ENCODE peak calls at places on chromosomes 16 and 17, in seven cellular contexts. G is MCF 10A, S is NCI-H446, X is NCI-H1694 treated with DMSO at 0.1 percent for 48 hours, Z is lung microvascular endothelial cell, O is left ventricle myocardium inferior, R is EL. V is an unnamed sample.

GRCh38 chr16:71230122-71230845 is at the start of gene HYDIN:
- DNase-seq in R (peak; percentile 58), O (no peak), S (peak; percentile 57), X (no peak), G (no peak), Z (peak; percentile 55), V (peak; percentile 58)

GRCh38 chr16:11136600-11136999 is 119.4 kb downstream of the SOCS1 start:
- DNase-seq in R (peak; percentile 83), S (peak; percentile 46), G (peak; percentile 84), Z (peak; percentile 76), O (peak; percentile 60), X (no peak), V (peak; percentile 97)

GRCh38 chr16:68786685-68787418 is 49.8 kb downstream of the CDH1 start:
- DNase-seq in R (peak; percentile 16), G (peak; percentile 63), O (no peak), S (no peak), Z (no peak), X (peak; percentile 25), V (no peak)

GRCh38 chr16:9970796-9971195 is 211.4 kb downstream of the GRIN2A start:
- DNase-seq in X (no peak), O (no peak), S (no peak), G (no peak), Z (no peak), R (no peak), V (no peak)

GRCh38 chr17:9346296-9346926 is 229.2 kb downstream of the STX8 start:
- DNase-seq in G (no peak), O (no peak), S (no peak), Z (no peak), X (no peak), R (peak; percentile 12), V (peak; percentile 78)

GRCh38 chr17:57938061-57938502 is 17.1 kb downstream of the CUEDC1 start:
- DNase-seq in R (no peak), S (no peak), O (no peak), Z (no peak), X (no peak), G (no peak), V (no peak)

GRCh38 chr16:81548901-81549546 is 104.4 kb downstream of the CMIP start:
- DNase-seq in Z (no peak), S (no peak), R (no peak), G (no peak), X (no peak), O (no peak), V (no peak)

GRCh38 chr17:49359990-49360795 is 1.9 kb downstream of the ZNF652 start:
- DNase-seq in G (no peak), O (no peak), S (no peak), R (no peak), X (no peak), Z (peak; percentile 37), V (no peak)